ENCODE peak calls at places on chromosomes 3 and 15, in nine cellular contexts. W, U, I, N, C, P, R, E and Y are unnamed samples.
A peak's percentile ranks its signal among the peaks of the same experiment; 100 is the strongest.

GRCh38 chr15:92079047-92079446 is 225.5 kb downstream of the SLCO3A1 start:
- DNase-seq in W (no peak), U (no peak), I (no peak), N (peak; percentile 38), C (peak; percentile 63), P (no peak), R (peak; percentile 60), E (no peak), Y (no peak)

GRCh38 chr3:149473314-149473990 is 1.0 kb upstream of the TM4SF4 start:
- DNase-seq in W (peak; percentile 70), U (no peak), I (peak; percentile 89), N (peak; percentile 71), C (peak; percentile 34), P (peak; percentile 90), R (no peak), E (peak; percentile 63), Y (no peak)

GRCh38 chr15:60006203-60006782 is 2.2 kb downstream of the FOXB1 start:
- DNase-seq in W (no peak), U (peak; percentile 62), I (peak; percentile 58), N (no peak), C (no peak), P (no peak), R (peak; percentile 88), E (no peak), Y (peak; percentile 51)

GRCh38 chr15:66751579-66751978 is 49.5 kb downstream of the SMAD6 start:
- DNase-seq in W (no peak), U (no peak), I (no peak), N (no peak), C (peak; percentile 62), P (no peak), R (no peak), E (no peak), Y (no peak)

GRCh38 chr3:113271189-113271588 is 59.8 kb downstream of the BOC start:
- DNase-seq in W (no peak), U (no peak), I (no peak), N (no peak), C (no peak), P (no peak), R (no peak), E (no peak), Y (no peak)

GRCh38 chr15:82044373-82045178 is 1.2 kb downstream of the MEX3B start:
- DNase-seq in W (no peak), U (peak; percentile 41), I (peak; percentile 57), N (peak; percentile 52), C (peak; percentile 76), P (peak; percentile 66), R (peak; percentile 71), E (peak; percentile 76), Y (peak; percentile 31)

GRCh38 chr3:59641169-59641914 is 591.5 kb upstream of the CFAP20DC start:
- DNase-seq in W (no peak), U (no peak), I (no peak), N (peak; percentile 65), C (no peak), P (peak; percentile 83), R (no peak), E (no peak), Y (no peak)

GRCh38 chr3:37295925-37296324 is 121.5 kb upstream of the LRRFIP2 start:
- DNase-seq in W (no peak), U (no peak), I (no peak), N (peak; percentile 51), C (no peak), P (no peak), R (no peak), E (peak; percentile 33), Y (no peak)

GRCh38 chr15:57216288-57216687 is 160.0 kb upstream of the CGNL1 start:
- DNase-seq in W (peak; percentile 62), U (no peak), I (no peak), N (peak; percentile 91), C (no peak), P (no peak), R (no peak), E (peak; percentile 89), Y (no peak)

GRCh38 chr3:120469440-120470415 is 18.9 kb upstream of the FSTL1 start:
- DNase-seq in W (no peak), U (no peak), I (no peak), N (no peak), C (no peak), P (no peak), R (peak; percentile 25), E (peak; percentile 35), Y (no peak)

GRCh38 chr3:140186421-140186920 is 251.5 kb downstream of the CLSTN2 start:
- DNase-seq in W (peak; percentile 56), U (no peak), I (no peak), N (peak; percentile 78), C (peak; percentile 56), P (no peak), R (no peak), E (peak; percentile 79), Y (no peak)

GRCh38 chr15:66294157-66294931 is 976 bp downstream of the DIS3L start:
- DNase-seq in W (peak; percentile 47), U (peak; percentile 52), I (peak; percentile 55), N (peak; percentile 59), C (peak; percentile 24), P (no peak), R (no peak), E (peak; percentile 39), Y (peak; percentile 39)

GRCh38 chr3:30333903-30334302 is 272.5 kb upstream of the TGFBR2 start:
- DNase-seq in W (no peak), U (no peak), I (no peak), N (peak; percentile 46), C (no peak), P (no peak), R (no peak), E (no peak), Y (no peak)

GRCh38 chr3:16249336-16249735 is 15.4 kb downstream of the DPH3 start:
- DNase-seq in W (no peak), U (no peak), I (no peak), N (peak; percentile 63), C (peak; percentile 33), P (no peak), R (peak; percentile 74), E (peak; percentile 36), Y (no peak)

GRCh38 chr15:42151736-42152135 is 4.7 kb downstream of the PLA2G4F start:
- DNase-seq in W (no peak), U (no peak), I (peak; percentile 31), N (no peak), C (no peak), P (peak; percentile 60), R (no peak), E (peak; percentile 25), Y (no peak)

GRCh38 chr3:71710906-71711494 is 14.2 kb downstream of the EIF4E3 start:
- DNase-seq in W (no peak), U (peak; percentile 71), I (no peak), N (peak; percentile 71), C (no peak), P (no peak), R (no peak), E (peak; percentile 18), Y (peak; percentile 65)

GRCh38 chr3:64612082-64612860 is 75.5 kb downstream of the ADAMTS9 start:
- DNase-seq in W (no peak), U (no peak), I (no peak), N (peak; percentile 65), C (peak; percentile 30), P (no peak), R (no peak), E (peak; percentile 23), Y (no peak)

GRCh38 chr15:52337198-52337853 is 41.7 kb upstream of the MYO5C start:
- DNase-seq in W (no peak), U (no peak), I (no peak), N (peak; percentile 70), C (no peak), P (no peak), R (no peak), E (peak; percentile 52), Y (no peak)

GRCh38 chr15:93943607-93944006 is 287.8 kb upstream of the MCTP2 start:
- DNase-seq in W (no peak), U (no peak), I (no peak), N (no peak), C (peak; percentile 31), P (no peak), R (no peak), E (no peak), Y (no peak)

GRCh38 chr3:129228891-129229585 is 20.4 kb upstream of the COPG1 start:
- DNase-seq in W (peak; percentile 49), U (no peak), I (no peak), N (peak; percentile 86), C (peak; percentile 31), P (no peak), R (peak; percentile 29), E (peak; percentile 70), Y (no peak)
- TF ChIP-seq CTCF in W (no peak), U (no peak), I (no peak), N (no peak), C (peak; percentile 16), P (no peak), R (no peak), E (peak; percentile 28), Y (no peak)

GRCh38 chr15:89003865-89004725 is 84.2 kb upstream of the ABHD2 start:
- DNase-seq in W (no peak), U (peak; percentile 36), I (no peak), N (peak; percentile 44), C (peak; percentile 54), P (peak; percentile 75), R (peak; percentile 71), E (peak; percentile 58), Y (no peak)
- TF ChIP-seq CTCF in W (peak; percentile 46), U (peak; percentile 44), I (no peak), N (peak; percentile 30), C (peak; percentile 65), P (peak; percentile 60), R (peak; percentile 23), E (peak; percentile 80), Y (no peak)

GRCh38 chr3:74630602-74631001 is 16.1 kb upstream of the CNTN3 start:
- DNase-seq in W (peak; percentile 28), U (no peak), I (no peak), N (peak; percentile 65), C (no peak), P (no peak), R (no peak), E (no peak), Y (no peak)
- TF ChIP-seq CTCF in W (peak; percentile 60), U (no peak), I (peak; percentile 43), N (peak; percentile 58), C (peak; percentile 41), P (no peak), R (no peak), E (peak; percentile 20), Y (no peak)

GRCh38 chr3:141401584-141402475 is 33.5 kb downstream of the ZBTB38 start:
- DNase-seq in W (no peak), U (peak; percentile 79), I (peak; percentile 71), N (no peak), C (peak; percentile 53), P (peak; percentile 75), R (peak; percentile 56), E (no peak), Y (peak; percentile 71)

GRCh38 chr3:141401095-141401494 is 32.8 kb downstream of the ZBTB38 start:
- DNase-seq in W (no peak), U (no peak), I (no peak), N (peak; percentile 65), C (no peak), P (no peak), R (no peak), E (no peak), Y (no peak)

GRCh38 chr3:141403576-141403975 is 35.3 kb downstream of the ZBTB38 start:
- DNase-seq in W (no peak), U (no peak), I (no peak), N (peak; percentile 71), C (no peak), P (no peak), R (no peak), E (no peak), Y (no peak)

GRCh38 chr3:141399979-141400971 is 32.0 kb downstream of the ZBTB38 start:
- DNase-seq in W (no peak), U (no peak), I (peak; percentile 62), N (no peak), C (no peak), P (no peak), R (no peak), E (no peak), Y (no peak)

GRCh38 chr3:141402476-141403171 is 34.3 kb downstream of the ZBTB38 start:
- DNase-seq in W (peak; percentile 63), U (peak; percentile 49), I (peak; percentile 81), N (peak; percentile 93), C (peak; percentile 55), P (peak; percentile 89), R (peak; percentile 77), E (peak; percentile 56), Y (peak; percentile 43)
- TF ChIP-seq CTCF in W (no peak), U (no peak), I (peak; percentile 18), N (no peak), C (no peak), P (peak; percentile 23), R (no peak), E (no peak), Y (no peak)